ENCODE peak calls at places on chromosomes 3 and 15, in ten cellular contexts. One of them, this sample, is unnamed.

GRCh38 chr3:120274739-120275167 is 10.3 kb downstream of the GPR156 start:
- DNase-seq in activated naive CD8-positive, alpha-beta T cell treated with anti-CD3 and anti-CD28 coated beads, Interleukin-2, amount 50 U/mL, for 16 hours: no peak
- DNase-seq in AML-193: no peak
- DNase-seq in HepG2: peak
- DNase-seq in C1 segment of cervical spinal cord: no peak
- DNase-seq in kidney: no peak
- DNase-seq in NCI-H2081 treated with DMSO at 0.1 percent for 48 hours: no peak
- DNase-seq in Daoy: no peak
- DNase-seq in PC-9: no peak
- DNase-seq in caudate nucleus: no peak
- DNase-seq in this sample: no peak

GRCh38 chr3:122498152-122498551 is 16.6 kb downstream of the KPNA1 start:
- DNase-seq in activated naive CD8-positive, alpha-beta T cell treated with anti-CD3 and anti-CD28 coated beads, Interleukin-2, amount 50 U/mL, for 16 hours: no peak
- DNase-seq in AML-193: no peak
- DNase-seq in HepG2: no peak
- DNase-seq in C1 segment of cervical spinal cord: no peak
- DNase-seq in kidney: no peak
- DNase-seq in NCI-H2081 treated with DMSO at 0.1 percent for 48 hours: no peak
- DNase-seq in Daoy: no peak
- DNase-seq in PC-9: no peak
- DNase-seq in caudate nucleus: no peak
- DNase-seq in this sample: no peak

GRCh38 chr3:158696618-158697017 is 24.2 kb upstream of the LXN start:
- DNase-seq in activated naive CD8-positive, alpha-beta T cell treated with anti-CD3 and anti-CD28 coated beads, Interleukin-2, amount 50 U/mL, for 16 hours: no peak
- DNase-seq in AML-193: no peak
- DNase-seq in HepG2: peak
- DNase-seq in C1 segment of cervical spinal cord: no peak
- DNase-seq in kidney: no peak
- DNase-seq in NCI-H2081 treated with DMSO at 0.1 percent for 48 hours: no peak
- DNase-seq in Daoy: no peak
- DNase-seq in PC-9: no peak
- DNase-seq in caudate nucleus: no peak
- DNase-seq in this sample: no peak

GRCh38 chr3:48338635-48339034 is 5.2 kb upstream of the SPINK8 start:
- DNase-seq in activated naive CD8-positive, alpha-beta T cell treated with anti-CD3 and anti-CD28 coated beads, Interleukin-2, amount 50 U/mL, for 16 hours: no peak
- DNase-seq in AML-193: peak
- DNase-seq in HepG2: no peak
- DNase-seq in C1 segment of cervical spinal cord: no peak
- DNase-seq in kidney: no peak
- DNase-seq in NCI-H2081 treated with DMSO at 0.1 percent for 48 hours: no peak
- DNase-seq in Daoy: peak
- DNase-seq in PC-9: no peak
- DNase-seq in caudate nucleus: no peak
- DNase-seq in this sample: no peak

GRCh38 chr3:158711886-158712285 is 20.4 kb downstream of the RARRES1 start:
- DNase-seq in activated naive CD8-positive, alpha-beta T cell treated with anti-CD3 and anti-CD28 coated beads, Interleukin-2, amount 50 U/mL, for 16 hours: no peak
- DNase-seq in AML-193: no peak
- DNase-seq in HepG2: no peak
- DNase-seq in C1 segment of cervical spinal cord: no peak
- DNase-seq in kidney: no peak
- DNase-seq in NCI-H2081 treated with DMSO at 0.1 percent for 48 hours: no peak
- DNase-seq in Daoy: peak
- DNase-seq in PC-9: no peak
- DNase-seq in caudate nucleus: no peak
- DNase-seq in this sample: no peak

GRCh38 chr15:88617790-88618189 is 3.4 kb upstream of the AEN start:
- DNase-seq in activated naive CD8-positive, alpha-beta T cell treated with anti-CD3 and anti-CD28 coated beads, Interleukin-2, amount 50 U/mL, for 16 hours: no peak
- DNase-seq in AML-193: no peak
- DNase-seq in HepG2: no peak
- DNase-seq in C1 segment of cervical spinal cord: no peak
- DNase-seq in kidney: no peak
- DNase-seq in NCI-H2081 treated with DMSO at 0.1 percent for 48 hours: no peak
- DNase-seq in Daoy: no peak
- DNase-seq in PC-9: no peak
- DNase-seq in caudate nucleus: no peak
- DNase-seq in this sample: no peak

GRCh38 chr3:183975981-183976662 is 41.6 kb downstream of the ABCC5 start:
- DNase-seq in activated naive CD8-positive, alpha-beta T cell treated with anti-CD3 and anti-CD28 coated beads, Interleukin-2, amount 50 U/mL, for 16 hours: no peak
- DNase-seq in AML-193: no peak
- DNase-seq in HepG2: no peak
- DNase-seq in C1 segment of cervical spinal cord: no peak
- DNase-seq in kidney: no peak
- DNase-seq in NCI-H2081 treated with DMSO at 0.1 percent for 48 hours: no peak
- DNase-seq in Daoy: peak
- DNase-seq in PC-9: no peak
- DNase-seq in caudate nucleus: no peak
- DNase-seq in this sample: no peak

GRCh38 chr3:69505770-69506407 is 120.0 kb upstream of the FRMD4B start:
- DNase-seq in activated naive CD8-positive, alpha-beta T cell treated with anti-CD3 and anti-CD28 coated beads, Interleukin-2, amount 50 U/mL, for 16 hours: no peak
- DNase-seq in AML-193: no peak
- DNase-seq in HepG2: no peak
- DNase-seq in C1 segment of cervical spinal cord: no peak
- DNase-seq in kidney: no peak
- DNase-seq in NCI-H2081 treated with DMSO at 0.1 percent for 48 hours: peak
- DNase-seq in Daoy: peak
- DNase-seq in PC-9: no peak
- DNase-seq in caudate nucleus: no peak
- DNase-seq in this sample: peak

GRCh38 chr3:46829699-46830208 is 33.5 kb downstream of the MYL3 start:
- DNase-seq in activated naive CD8-positive, alpha-beta T cell treated with anti-CD3 and anti-CD28 coated beads, Interleukin-2, amount 50 U/mL, for 16 hours: peak
- DNase-seq in AML-193: no peak
- DNase-seq in HepG2: no peak
- DNase-seq in C1 segment of cervical spinal cord: no peak
- DNase-seq in kidney: no peak
- DNase-seq in NCI-H2081 treated with DMSO at 0.1 percent for 48 hours: no peak
- DNase-seq in Daoy: no peak
- DNase-seq in PC-9: no peak
- DNase-seq in caudate nucleus: no peak
- DNase-seq in this sample: no peak

GRCh38 chr3:94114667-94115066 is 51.8 kb downstream of the NSUN3 start:
- DNase-seq in activated naive CD8-positive, alpha-beta T cell treated with anti-CD3 and anti-CD28 coated beads, Interleukin-2, amount 50 U/mL, for 16 hours: no peak
- DNase-seq in AML-193: no peak
- DNase-seq in HepG2: no peak
- DNase-seq in C1 segment of cervical spinal cord: no peak
- DNase-seq in kidney: no peak
- DNase-seq in NCI-H2081 treated with DMSO at 0.1 percent for 48 hours: no peak
- DNase-seq in Daoy: no peak
- DNase-seq in PC-9: no peak
- DNase-seq in caudate nucleus: no peak
- DNase-seq in this sample: no peak

GRCh38 chr3:142315083-142315482 is 89.7 kb upstream of the GK5 start:
- DNase-seq in activated naive CD8-positive, alpha-beta T cell treated with anti-CD3 and anti-CD28 coated beads, Interleukin-2, amount 50 U/mL, for 16 hours: no peak
- DNase-seq in AML-193: no peak
- DNase-seq in HepG2: peak
- DNase-seq in C1 segment of cervical spinal cord: no peak
- DNase-seq in kidney: no peak
- DNase-seq in NCI-H2081 treated with DMSO at 0.1 percent for 48 hours: no peak
- DNase-seq in Daoy: peak
- DNase-seq in PC-9: no peak
- DNase-seq in caudate nucleus: no peak
- DNase-seq in this sample: no peak

GRCh38 chr15:78148392-78149067 is 632 bp upstream of the IDH3A start:
- DNase-seq in activated naive CD8-positive, alpha-beta T cell treated with anti-CD3 and anti-CD28 coated beads, Interleukin-2, amount 50 U/mL, for 16 hours: no peak
- DNase-seq in AML-193: no peak
- DNase-seq in HepG2: no peak
- DNase-seq in C1 segment of cervical spinal cord: no peak
- DNase-seq in kidney: no peak
- DNase-seq in NCI-H2081 treated with DMSO at 0.1 percent for 48 hours: no peak
- DNase-seq in Daoy: no peak
- DNase-seq in PC-9: peak
- DNase-seq in caudate nucleus: no peak
- DNase-seq in this sample: no peak

GRCh38 chr3:172357850-172358754 is 90.2 kb downstream of the GHSR start:
- DNase-seq in activated naive CD8-positive, alpha-beta T cell treated with anti-CD3 and anti-CD28 coated beads, Interleukin-2, amount 50 U/mL, for 16 hours: no peak
- DNase-seq in AML-193: no peak
- DNase-seq in HepG2: no peak
- DNase-seq in C1 segment of cervical spinal cord: no peak
- DNase-seq in kidney: no peak
- DNase-seq in NCI-H2081 treated with DMSO at 0.1 percent for 48 hours: no peak
- DNase-seq in Daoy: peak
- DNase-seq in PC-9: no peak
- DNase-seq in caudate nucleus: no peak
- DNase-seq in this sample: no peak

GRCh38 chr3:143644370-143645089 is 203.7 kb downstream of the SLC9A9 start:
- DNase-seq in activated naive CD8-positive, alpha-beta T cell treated with anti-CD3 and anti-CD28 coated beads, Interleukin-2, amount 50 U/mL, for 16 hours: no peak
- DNase-seq in AML-193: peak
- DNase-seq in HepG2: peak
- DNase-seq in C1 segment of cervical spinal cord: no peak
- DNase-seq in kidney: no peak
- DNase-seq in NCI-H2081 treated with DMSO at 0.1 percent for 48 hours: peak
- DNase-seq in Daoy: peak
- DNase-seq in PC-9: peak
- DNase-seq in caudate nucleus: no peak
- DNase-seq in this sample: peak

GRCh38 chr3:32950516-32950915 is 928 bp upstream of the CCR4 start:
- DNase-seq in activated naive CD8-positive, alpha-beta T cell treated with anti-CD3 and anti-CD28 coated beads, Interleukin-2, amount 50 U/mL, for 16 hours: no peak
- DNase-seq in AML-193: no peak
- DNase-seq in HepG2: no peak
- DNase-seq in C1 segment of cervical spinal cord: no peak
- DNase-seq in kidney: no peak
- DNase-seq in NCI-H2081 treated with DMSO at 0.1 percent for 48 hours: no peak
- DNase-seq in Daoy: no peak
- DNase-seq in PC-9: no peak
- DNase-seq in caudate nucleus: no peak
- DNase-seq in this sample: no peak

GRCh38 chr15:91625506-91625905 is 228.0 kb upstream of the SLCO3A1 start:
- DNase-seq in activated naive CD8-positive, alpha-beta T cell treated with anti-CD3 and anti-CD28 coated beads, Interleukin-2, amount 50 U/mL, for 16 hours: no peak
- DNase-seq in AML-193: no peak
- DNase-seq in HepG2: no peak
- DNase-seq in C1 segment of cervical spinal cord: no peak
- DNase-seq in kidney: no peak
- DNase-seq in NCI-H2081 treated with DMSO at 0.1 percent for 48 hours: no peak
- DNase-seq in Daoy: no peak
- DNase-seq in PC-9: peak
- DNase-seq in caudate nucleus: no peak
- DNase-seq in this sample: no peak

GRCh38 chr3:180548050-180548449 is 53.9 kb upstream of the TTC14 start:
- DNase-seq in activated naive CD8-positive, alpha-beta T cell treated with anti-CD3 and anti-CD28 coated beads, Interleukin-2, amount 50 U/mL, for 16 hours: no peak
- DNase-seq in AML-193: no peak
- DNase-seq in HepG2: no peak
- DNase-seq in C1 segment of cervical spinal cord: no peak
- DNase-seq in kidney: no peak
- DNase-seq in NCI-H2081 treated with DMSO at 0.1 percent for 48 hours: no peak
- DNase-seq in Daoy: no peak
- DNase-seq in PC-9: no peak
- DNase-seq in caudate nucleus: no peak
- DNase-seq in this sample: no peak

GRCh38 chr3:138950006-138950644 is 3.1 kb downstream of the FOXL2NB start:
- DNase-seq in activated naive CD8-positive, alpha-beta T cell treated with anti-CD3 and anti-CD28 coated beads, Interleukin-2, amount 50 U/mL, for 16 hours: no peak
- DNase-seq in AML-193: no peak
- DNase-seq in HepG2: no peak
- DNase-seq in C1 segment of cervical spinal cord: no peak
- DNase-seq in kidney: peak
- DNase-seq in NCI-H2081 treated with DMSO at 0.1 percent for 48 hours: no peak
- DNase-seq in Daoy: peak
- DNase-seq in PC-9: no peak
- DNase-seq in caudate nucleus: no peak
- DNase-seq in this sample: peak

This sample was measured in D341Med.